ENCODE peak calls at places on chromosomes 7 and 10, in five cellular contexts. K is heart right ventricle; V is upper lobe of right lung; N is CD8-positive, alpha-beta T cell; Y is coronary artery. U is an unnamed sample.

GRCh38 chr10:6423004-6423403 is 157.1 kb downstream of the PRKCQ start:
- DNase-seq in Y (no peak), N (no peak), K (no peak), V (no peak), U (no peak)

GRCh38 chr7:118153551-118154177 is 30.3 kb upstream of the LSM8 start:
- DNase-seq in V (no peak), N (no peak), K (no peak), Y (no peak), U (no peak)

GRCh38 chr10:98486421-98486820 is 39.7 kb upstream of the HPS1 start:
- DNase-seq in K (no peak), V (no peak), N (no peak), Y (no peak), U (no peak)

GRCh38 chr10:91381562-91381923 is 28.6 kb upstream of the HECTD2 start:
- DNase-seq in V (no peak), K (no peak), N (no peak), Y (no peak), U (no peak)

GRCh38 chr10:6491841-6492609 is 88.1 kb downstream of the PRKCQ start:
- DNase-seq in N (no peak), Y (no peak), V (no peak), K (no peak), U (no peak)

GRCh38 chr7:142459557-142459963 is 201.7 kb upstream of the PRSS58 start:
- DNase-seq in Y (no peak), K (no peak), V (no peak), N (no peak), U (no peak)

GRCh38 chr10:103849880-103850571 is 5.3 kb downstream of the SH3PXD2A start:
- DNase-seq in Y (no peak), V (no peak), N (no peak), K (no peak), U (peak; percentile 56)

GRCh38 chr10:43237631-43238446 is 29.0 kb downstream of the RASGEF1A start:
- DNase-seq in N (no peak), K (no peak), Y (peak; percentile 41), V (peak; percentile 45), U (no peak)

GRCh38 chr10:86314616-86315520 is 51.7 kb downstream of the GRID1 start:
- DNase-seq in Y (no peak), N (no peak), V (peak; percentile 52), K (no peak), U (no peak)

GRCh38 chr10:8075282-8076260 is 21.1 kb downstream of the GATA3 start:
- DNase-seq in K (no peak), N (no peak), Y (no peak), V (no peak), U (no peak)

GRCh38 chr7:141231018-141231792 is 157.3 kb downstream of the TMEM178B start:
- DNase-seq in Y (no peak), N (no peak), K (peak; percentile 38), V (no peak), U (no peak)

GRCh38 chr10:81303656-81304055 is 571.3 kb upstream of the NRG3 start:
- DNase-seq in V (no peak), N (no peak), Y (no peak), K (no peak), U (no peak)

GRCh38 chr7:74254858-74255379 is 720 bp upstream of the RFC2 start:
- DNase-seq in K (no peak), N (no peak), Y (no peak), V (no peak), U (no peak)

GRCh38 chr10:11036424-11037011 is 18.8 kb downstream of the CELF2 start:
- DNase-seq in Y (no peak), K (no peak), V (no peak), N (no peak), U (no peak)

GRCh38 chr7:46054290-46054689 is 133.2 kb upstream of the IGFBP3 start:
- DNase-seq in V (no peak), Y (no peak), N (no peak), K (no peak), U (no peak)

GRCh38 chr7:31648288-31648687 is 38.7 kb upstream of the PPP1R17 start:
- DNase-seq in N (no peak), K (no peak), Y (no peak), V (no peak), U (no peak)

GRCh38 chr7:44184874-44185446 is 4.3 kb downstream of the GCK start:
- DNase-seq in V (no peak), N (no peak), Y (no peak), K (no peak), U (no peak)

GRCh38 chr10:84727398-84727797 is 399.0 kb downstream of the CCSER2 start:
- DNase-seq in N (no peak), Y (no peak), K (no peak), V (no peak), U (no peak)

GRCh38 chr7:45435846-45436245 is 138.3 kb upstream of the ADCY1 start:
- DNase-seq in N (no peak), K (no peak), V (no peak), Y (no peak), U (no peak)

GRCh38 chr7:107150375-107151073 is 18.3 kb upstream of the HBP1 start:
- DNase-seq in Y (no peak), K (peak; percentile 38), N (peak; percentile 64), V (no peak), U (peak; percentile 7)

GRCh38 chr7:77425151-77426051 is 9.3 kb upstream of the GSAP start:
- DNase-seq in Y (no peak), N (no peak), V (no peak), K (no peak), U (no peak)

GRCh38 chr7:13099197-13099795 is 411.9 kb downstream of the ARL4A start:
- DNase-seq in K (no peak), Y (no peak), N (no peak), V (no peak), U (no peak)

GRCh38 chr7:12670071-12670729 is 17.2 kb upstream of the ARL4A start:
- DNase-seq in K (no peak), N (no peak), V (no peak), Y (no peak), U (no peak)

GRCh38 chr10:30027057-30028005 is 32.1 kb downstream of the JCAD start:
- DNase-seq in Y (no peak), N (peak; percentile 79), V (peak; percentile 77), K (peak; percentile 43), U (peak; percentile 25)

GRCh38 chr10:131119626-131120355 is 191.7 kb downstream of the TCERG1L start:
- DNase-seq in Y (no peak), N (no peak), V (no peak), K (no peak), U (no peak)

GRCh38 chr10:87545783-87546182 is 41.1 kb downstream of the MINPP1 start:
- DNase-seq in K (no peak), Y (no peak), N (no peak), V (no peak), U (no peak)

GRCh38 chr10:87546221-87546620 is 41.5 kb downstream of the MINPP1 start:
- DNase-seq in Y (no peak), K (no peak), N (no peak), V (peak; percentile 59), U (no peak)

GRCh38 chr10:87547734-87548311 is 43.1 kb downstream of the MINPP1 start:
- DNase-seq in Y (no peak), N (no peak), K (no peak), V (no peak), U (no peak)

GRCh38 chr10:87546971-87547413 is 42.3 kb downstream of the MINPP1 start:
- DNase-seq in N (no peak), Y (peak; percentile 73), K (no peak), V (peak; percentile 64), U (no peak)

DNA sequence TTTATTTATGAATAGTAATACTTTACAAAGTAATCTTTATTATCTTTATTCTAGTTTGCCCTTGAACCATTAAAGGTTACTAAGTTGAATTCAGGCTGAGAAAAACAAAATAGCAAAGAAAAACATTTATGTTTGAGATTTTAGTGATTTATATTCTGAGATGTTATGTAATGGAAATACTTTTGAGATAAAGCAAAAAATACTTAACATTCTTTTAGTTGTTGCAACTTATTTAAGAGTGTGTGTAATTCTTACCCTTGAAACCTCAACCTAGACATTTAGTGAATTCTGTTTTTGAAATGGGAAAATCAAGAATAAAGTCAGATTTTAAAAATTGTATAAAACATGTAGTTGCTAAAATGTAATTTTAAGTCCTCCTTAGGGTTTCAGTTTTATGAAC is 40.1 kb downstream of the MINPP1 start:
- DNase-seq in K (no peak), N (no peak), Y (no peak), V (no peak), U (no peak)
- H3K27ac ChIP-seq in K (no peak overlapping the region), N (no peak overlapping the region), Y (peak overlapping the region; percentile 22), V (peak overlapping the region; percentile 77), U (no peak overlapping the region)

DNA sequence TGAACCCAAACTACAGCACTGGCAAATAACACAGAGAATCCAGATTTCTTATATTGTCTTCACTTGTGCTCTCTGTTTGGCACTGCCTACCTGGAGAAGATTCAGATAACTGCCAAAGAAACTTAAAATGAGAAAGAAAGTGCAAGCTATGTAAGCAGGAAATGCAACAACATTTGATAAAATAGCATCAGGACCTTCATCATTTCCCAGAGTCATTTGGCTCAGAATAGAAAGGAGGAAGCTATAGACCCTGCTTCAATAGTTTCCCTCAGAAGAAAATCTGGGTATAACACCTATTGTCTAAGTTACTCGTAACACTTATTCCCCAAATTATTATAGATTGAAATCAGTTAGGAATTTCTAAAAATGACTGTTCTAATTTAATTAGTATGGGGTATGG is 56.2 kb downstream of the CC2D2B start:
- DNase-seq in V (no peak), N (no peak), Y (no peak), K (no peak), U (no peak)
- H3K27ac ChIP-seq in V (no peak overlapping the region), N (no peak overlapping the region), Y (no peak overlapping the region), K (no peak overlapping the region), U (no peak overlapping the region)

GRCh38 chr7:55117286-55117685 is 98.5 kb downstream of the EGFR start:
- DNase-seq in N (no peak), V (no peak), K (no peak), Y (no peak), U (no peak)
- H3K27ac ChIP-seq in N (no peak overlapping the region), V (no peak overlapping the region), K (no peak overlapping the region), Y (no peak overlapping the region), U (no peak overlapping the region)

GRCh38 chr10:24536653-24537052 is 187.0 kb downstream of the ARHGAP21 start:
- DNase-seq in K (no peak), N (no peak), Y (no peak), V (no peak), U (no peak)
- H3K27ac ChIP-seq in K (no peak overlapping the region), N (no peak overlapping the region), Y (no peak overlapping the region), V (no peak overlapping the region), U (no peak overlapping the region)

DNA sequence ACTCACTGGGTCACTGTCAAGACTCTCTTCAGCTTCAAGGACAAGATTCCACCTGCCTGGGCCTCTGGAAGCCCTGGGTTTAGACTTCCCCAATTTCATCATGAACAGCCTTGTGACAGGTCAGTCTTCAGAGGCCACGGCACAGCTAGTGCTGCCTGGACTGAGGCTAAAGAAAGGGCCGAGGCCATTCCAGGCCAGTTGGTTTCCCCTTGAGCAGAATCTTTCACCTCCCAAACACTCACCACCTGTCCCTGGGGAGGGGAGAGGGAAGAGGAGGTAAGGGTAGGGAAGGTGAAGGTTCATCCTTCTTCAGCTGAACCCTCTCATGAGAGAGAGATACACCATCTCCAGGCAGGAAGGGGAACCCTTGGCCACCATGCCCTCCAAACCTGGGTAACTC is 24.3 kb downstream of the HSPA12A start:
- DNase-seq in N (no peak), Y (no peak), K (no peak), V (no peak), U (no peak)
- H3K27ac ChIP-seq in N (no peak overlapping the region), Y (no peak overlapping the region), K (no peak overlapping the region), V (no peak overlapping the region), U (no peak overlapping the region)

GRCh38 chr10:44995581-44995913 is 5.2 kb upstream of the ZNF22 start:
- DNase-seq in Y (peak; percentile 52), N (no peak), K (no peak), V (no peak), U (no peak)
- H3K27ac ChIP-seq in Y (peak overlapping the region; percentile 81), N (no peak overlapping the region), K (peak overlapping the region; percentile 99), V (peak overlapping the region; percentile 78), U (peak overlapping the region; percentile 80)

GRCh38 chr10:77865585-77866324 is 60.8 kb downstream of the DLG5 start:
- DNase-seq in Y (no peak), N (no peak), K (no peak), V (no peak), U (peak; percentile 22)
- H3K27ac ChIP-seq in Y (no peak overlapping the region), N (no peak overlapping the region), K (no peak overlapping the region), V (no peak overlapping the region), U (peak overlapping the region; percentile 73)

U was measured in gastrocnemius medialis.